ENCODE peak calls at places on chromosomes 4 and X, in five cellular contexts. H, N, X, F and W are unnamed samples.

GRCh38 chr4:78337621-78338020 is 213.9 kb upstream of the ANXA3 start:
- DNase-seq in H (no peak), N (no peak), X (no peak), F (no peak), W (no peak)

GRCh38 chrX:12950851-12951589 is 23.9 kb upstream of the TMSB4X start:
- DNase-seq in H (peak; percentile 55), N (no peak), X (peak; percentile 8), F (peak; percentile 72), W (no peak)

GRCh38 chr4:13126976-13127910 is 356.9 kb downstream of the RAB28 start:
- DNase-seq in H (no peak), N (no peak), X (no peak), F (no peak), W (no peak)

GRCh38 chrX:49754238-49754857 is 58.6 kb upstream of the PAGE1 start:
- DNase-seq in H (peak; percentile 46), N (peak; percentile 15), X (peak; percentile 50), F (peak; percentile 25), W (no peak)

GRCh38 chrX:150450519-150451177 is 87.5 kb downstream of the MAMLD1 start:
- DNase-seq in H (no peak), N (no peak), X (no peak), F (no peak), W (no peak)

GRCh38 chrX:154458116-154458953 is at the start of gene PLXNA3:
- DNase-seq in H (peak; percentile 28), N (no peak), X (no peak), F (no peak), W (no peak)

GRCh38 chr4:166675411-166675810 is 558.9 kb downstream of the SPOCK3 start:
- DNase-seq in H (peak; percentile 83), N (peak; percentile 65), X (peak; percentile 61), F (no peak), W (no peak)

GRCh38 chrX:117996918-117997480 is 119.6 kb downstream of the KLHL13 start:
- DNase-seq in H (peak; percentile 59), N (no peak), X (peak; percentile 8), F (no peak), W (no peak)

GRCh38 chr4:168335621-168336020 is 17.1 kb upstream of the DDX60 start:
- DNase-seq in H (no peak), N (peak; percentile 20), X (no peak), F (no peak), W (no peak)

GRCh38 chrX:10769696-10770619 is 149.6 kb upstream of the MID1 start:
- DNase-seq in H (no peak), N (peak; percentile 36), X (peak; percentile 42), F (no peak), W (no peak)

GRCh38 chrX:3403748-3404147 is 57.3 kb upstream of the MXRA5 start:
- DNase-seq in H (no peak), N (no peak), X (no peak), F (no peak), W (no peak)

GRCh38 chr4:9927317-9928007 is 93.8 kb downstream of the SLC2A9 start:
- DNase-seq in H (no peak), N (no peak), X (no peak), F (no peak), W (no peak)
- TF ChIP-seq CTCF in H (no peak), N (no peak), X (no peak), F (no peak), W (no peak)

DNA sequence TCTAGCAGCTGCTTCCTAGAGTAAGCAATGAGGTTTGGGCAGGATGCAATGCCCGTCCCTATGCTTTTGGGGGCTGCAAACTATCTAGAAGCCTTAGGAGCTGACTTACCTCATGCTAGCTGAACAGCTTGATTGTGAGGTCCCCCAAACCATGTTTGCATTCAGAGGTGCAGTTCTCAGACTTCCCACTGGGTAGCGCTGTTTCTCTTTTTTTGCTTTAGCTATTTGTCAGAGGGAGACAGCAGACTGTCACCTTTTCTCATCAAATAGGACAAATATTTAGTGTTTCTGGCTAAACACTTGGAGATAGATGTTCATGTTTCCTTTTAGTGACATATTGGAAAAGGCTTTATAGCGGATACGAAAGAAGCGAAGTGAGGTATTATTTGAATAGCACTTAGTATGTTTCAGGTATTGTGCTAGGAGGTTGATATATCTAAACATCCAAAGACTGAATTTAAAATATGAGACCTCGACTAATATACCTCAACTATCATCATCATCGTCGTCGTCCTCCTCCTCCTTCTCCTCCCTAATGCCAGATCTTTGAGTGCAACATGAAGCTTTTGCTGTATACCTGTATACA is 18.7 kb upstream of the TMEM192 start:
- DNase-seq in H (peak; percentile 78), N (peak; percentile 54), X (peak; percentile 73), F (peak; percentile 25), W (peak; percentile 89)
- TF ChIP-seq CTCF in H (peak; percentile 86), N (peak; percentile 89), X (peak; percentile 81), F (peak; percentile 88), W (peak; percentile 87)

GRCh38 chrX:28177202-28177601 is 196.0 kb upstream of the DCAF8L1 start:
- DNase-seq in H (peak; percentile 9), N (no peak), X (peak; percentile 0), F (no peak), W (no peak)
- TF ChIP-seq CTCF in H (peak; percentile 23), N (peak; percentile 57), X (peak; percentile 9), F (no peak), W (no peak)

GRCh38 chr4:53804719-53805118 is 213.4 kb upstream of the LNX1 start:
- DNase-seq in H (peak; percentile 55), N (no peak), X (peak; percentile 43), F (peak; percentile 54), W (no peak)
- TF ChIP-seq CTCF in H (peak; percentile 43), N (peak; percentile 67), X (peak; percentile 56), F (no peak), W (peak; percentile 38)

DNA sequence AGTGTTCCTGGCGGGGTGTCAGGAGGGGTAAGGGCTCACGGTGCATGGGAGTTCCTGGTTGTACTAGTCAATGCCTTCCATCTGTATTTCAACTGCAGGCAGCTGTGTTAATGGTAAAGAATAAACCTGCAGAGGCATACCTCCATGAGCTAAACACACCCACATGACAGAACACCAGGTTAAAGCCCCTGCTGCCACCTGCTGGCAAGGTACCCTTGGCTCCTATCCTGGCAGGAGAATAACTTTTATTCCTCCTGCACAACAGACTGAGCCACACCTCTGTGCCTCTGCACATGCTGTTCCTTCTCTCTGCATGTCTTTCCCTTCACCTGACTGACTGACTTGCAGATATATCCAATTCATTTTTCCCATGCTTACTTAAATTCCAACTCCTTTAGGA is 11.1 kb downstream of the ITIH6 start:
- DNase-seq in H (peak; percentile 32), N (no peak), X (peak; percentile 1), F (no peak), W (no peak)
- TF ChIP-seq CTCF in H (peak; percentile 37), N (peak; percentile 14), X (no peak), F (no peak), W (peak; percentile 12)

DNA sequence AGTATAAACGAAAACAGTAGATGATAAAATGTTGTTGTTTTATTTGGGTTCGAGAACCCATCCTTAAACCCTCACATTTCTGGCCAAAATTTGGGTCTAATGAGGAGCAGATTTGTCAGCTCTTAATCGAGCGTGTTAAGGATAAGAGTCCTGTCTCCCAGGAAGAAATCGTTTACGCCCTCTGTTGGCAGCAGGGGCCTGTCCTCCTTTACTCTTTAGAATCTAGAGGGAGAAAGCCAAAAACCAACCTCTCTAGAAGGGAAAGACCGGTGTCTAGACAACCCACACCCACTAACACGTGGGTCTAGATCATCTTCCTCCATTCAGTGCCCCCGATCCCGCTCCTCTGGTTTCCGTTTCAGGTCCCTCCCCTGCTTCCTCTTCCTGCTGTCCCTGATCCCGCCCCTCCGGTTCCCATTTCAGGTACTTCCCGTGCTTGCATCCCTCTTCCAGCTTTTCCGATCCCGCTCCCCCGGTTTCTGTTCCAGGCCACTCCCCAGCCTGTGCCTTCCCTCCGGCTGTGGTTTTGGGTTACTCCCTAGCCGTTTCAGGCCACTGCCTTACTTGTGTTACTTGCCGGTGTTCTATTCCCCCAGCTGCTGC is 339.1 kb downstream of the PAPSS1 start:
- DNase-seq in H (no peak), N (no peak), X (no peak), F (no peak), W (no peak)
- TF ChIP-seq CTCF in H (no peak), N (peak; percentile 24), X (no peak), F (no peak), W (no peak)